ENCODE peak calls at places on chromosomes 16 and 17, in nine cellular contexts. C, J, Y, L, E, R, H, G and S are unnamed samples.
A peak's percentile ranks its signal among the peaks of the same experiment; 100 is the strongest.

GRCh38 chr17:80049986-80050385 is 13.5 kb downstream of the CCDC40 start:
- DNase-seq in C (no peak), J (no peak), Y (no peak), L (no peak), E (no peak), R (no peak), H (no peak), G (no peak), S (no peak)

GRCh38 chr17:9158545-9159452 is 137.5 kb downstream of the NTN1 start:
- DNase-seq in C (no peak), J (no peak), Y (no peak), L (no peak), E (no peak), R (no peak), H (no peak), G (no peak), S (no peak)

GRCh38 chr16:14015017-14015416 is 56.1 kb upstream of the MRTFB start:
- DNase-seq in C (no peak), J (peak; percentile 30), Y (no peak), L (no peak), E (no peak), R (no peak), H (no peak), G (no peak), S (no peak)

GRCh38 chr16:66933776-66934137 is 445 bp downstream of the CIAO2B start:
- DNase-seq in C (no peak), J (peak; percentile 35), Y (no peak), L (no peak), E (no peak), R (no peak), H (no peak), G (no peak), S (peak; percentile 42)

GRCh38 chr16:55250641-55251550 is 73.1 kb upstream of the IRX6 start:
- DNase-seq in C (no peak), J (no peak), Y (no peak), L (no peak), E (no peak), R (no peak), H (peak; percentile 21), G (no peak), S (no peak)

GRCh38 chr16:2836646-2837508 is 6.8 kb downstream of the ZG16B start:
- DNase-seq in C (no peak), J (no peak), Y (no peak), L (peak; percentile 45), E (no peak), R (no peak), H (no peak), G (no peak), S (no peak)

GRCh38 chr17:44004761-44005526 is 522 bp downstream of the NAGS start:
- DNase-seq in C (no peak), J (no peak), Y (no peak), L (no peak), E (no peak), R (no peak), H (no peak), G (peak; percentile 36), S (no peak)

GRCh38 chr17:55735784-55736405 is 13.2 kb upstream of the TMEM100 start:
- DNase-seq in C (peak; percentile 20), J (peak; percentile 62), Y (no peak), L (no peak), E (no peak), R (no peak), H (peak; percentile 75), G (no peak), S (no peak)

GRCh38 chr17:26792486-26792885 is 501.4 kb upstream of the WSB1 start:
- DNase-seq in C (no peak), J (peak; percentile 55), Y (no peak), L (peak; percentile 30), E (no peak), R (no peak), H (peak; percentile 9), G (no peak), S (peak; percentile 18)

GRCh38 chr16:83940630-83941378 is 12.2 kb upstream of the OSGIN1 start:
- DNase-seq in C (no peak), J (no peak), Y (no peak), L (no peak), E (no peak), R (no peak), H (no peak), G (no peak), S (no peak)

GRCh38 chr16:57184890-57185445 is 871 bp downstream of the PSME3IP1 start:
- DNase-seq in C (peak; percentile 19), J (no peak), Y (no peak), L (no peak), E (no peak), R (no peak), H (no peak), G (no peak), S (no peak)

GRCh38 chr17:31054761-31055160 is 40.0 kb upstream of the NF1 start:
- DNase-seq in C (no peak), J (no peak), Y (no peak), L (no peak), E (no peak), R (no peak), H (no peak), G (no peak), S (no peak)

GRCh38 chr17:31064707-31065106 is 30.1 kb upstream of the NF1 start:
- DNase-seq in C (no peak), J (no peak), Y (no peak), L (no peak), E (no peak), R (no peak), H (no peak), G (no peak), S (no peak)

GRCh38 chr17:31060814-31061550 is 33.8 kb upstream of the NF1 start:
- DNase-seq in C (no peak), J (no peak), Y (no peak), L (no peak), E (no peak), R (no peak), H (no peak), G (no peak), S (no peak)

GRCh38 chr17:31061678-31062077 is 33.1 kb upstream of the NF1 start:
- DNase-seq in C (no peak), J (no peak), Y (no peak), L (no peak), E (no peak), R (no peak), H (no peak), G (no peak), S (no peak)

GRCh38 chr17:31058958-31059357 is 35.8 kb upstream of the NF1 start:
- DNase-seq in C (no peak), J (no peak), Y (no peak), L (no peak), E (no peak), R (no peak), H (no peak), G (no peak), S (no peak)
- H3K4me3 ChIP-seq in C (no peak overlapping the region), J (no peak overlapping the region), Y (no peak overlapping the region), L (no peak overlapping the region), E (no peak overlapping the region), R (no peak overlapping the region), H (no peak overlapping the region), G (no peak overlapping the region), S (no peak overlapping the region)

GRCh38 chr17:39863918-39864746 is at the start of gene IKZF3:
- DNase-seq in C (peak; percentile 69), J (peak; percentile 18), Y (peak; percentile 21), L (no peak), E (no peak), R (peak; percentile 69), H (peak; percentile 35), G (peak; percentile 84), S (peak; percentile 18)

GRCh38 chr17:39866013-39866730 is 1.8 kb upstream of the ZPBP2 start:
- DNase-seq in C (no peak), J (no peak), Y (no peak), L (no peak), E (no peak), R (no peak), H (no peak), G (no peak), S (no peak)

GRCh38 chr17:39863244-39863917 is 731 bp downstream of the IKZF3 start:
- DNase-seq in C (no peak), J (no peak), Y (no peak), L (no peak), E (no peak), R (no peak), H (no peak), G (no peak), S (no peak)

GRCh38 chr17:39861235-39861634 is 2.9 kb downstream of the IKZF3 start:
- DNase-seq in C (no peak), J (no peak), Y (no peak), L (no peak), E (no peak), R (no peak), H (no peak), G (no peak), S (no peak)
- H3K4me3 ChIP-seq in C (no peak overlapping the region), J (no peak overlapping the region), Y (no peak overlapping the region), L (no peak overlapping the region), E (no peak overlapping the region), R (peak overlapping the region; percentile 33), H (no peak overlapping the region), G (no peak overlapping the region), S (no peak overlapping the region)

GRCh38 chr17:64781013-64781392 is 118.9 kb upstream of the SMURF2 start:
- DNase-seq in C (no peak), J (no peak), Y (no peak), L (no peak), E (no peak), R (no peak), H (no peak), G (no peak), S (no peak)
- H3K4me3 ChIP-seq in C (peak overlapping the region; percentile 9), J (no peak overlapping the region), Y (peak overlapping the region; percentile 72), L (peak overlapping the region; percentile 63), E (peak overlapping the region; percentile 65), R (peak overlapping the region; percentile 66), H (peak overlapping the region; percentile 28), G (peak overlapping the region; percentile 41), S (peak overlapping the region; percentile 51)

GRCh38 chr17:18240449-18240848 is 15.0 kb downstream of the LLGL1 start:
- DNase-seq in C (no peak), J (no peak), Y (no peak), L (no peak), E (no peak), R (no peak), H (no peak), G (no peak), S (no peak)

GRCh38 chr17:18236494-18236893 is 11.1 kb downstream of the LLGL1 start:
- DNase-seq in C (no peak), J (no peak), Y (no peak), L (no peak), E (no peak), R (no peak), H (no peak), G (no peak), S (no peak)

GRCh38 chr17:18237461-18237860 is 12.0 kb downstream of the LLGL1 start:
- DNase-seq in C (no peak), J (no peak), Y (no peak), L (no peak), E (no peak), R (no peak), H (no peak), G (no peak), S (no peak)

GRCh38 chr17:18235743-18236256 is 10.4 kb downstream of the LLGL1 start:
- DNase-seq in C (no peak), J (peak; percentile 67), Y (no peak), L (no peak), E (no peak), R (no peak), H (peak; percentile 57), G (no peak), S (no peak)

DNA sequence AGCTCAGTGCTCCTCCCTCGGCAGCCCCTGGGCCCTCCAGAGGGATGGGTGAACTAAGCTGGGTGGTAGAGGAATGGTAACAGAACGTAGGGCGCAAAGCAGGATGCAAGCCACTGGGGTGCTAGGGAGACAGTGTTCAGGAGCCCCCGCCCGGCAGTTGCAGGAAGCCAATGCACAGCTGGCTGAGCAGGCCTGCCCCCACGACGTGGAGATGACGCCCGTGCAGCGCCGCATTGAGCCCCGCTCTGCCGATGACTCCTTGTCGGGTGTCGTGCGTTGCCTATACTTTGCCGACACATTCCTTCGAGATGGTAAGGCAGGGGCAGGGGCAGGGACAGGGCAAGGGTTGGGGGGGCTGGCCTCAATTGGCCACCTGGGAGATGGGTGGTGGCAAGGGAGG is 12.9 kb downstream of the LLGL1 start:
- DNase-seq in C (no peak), J (no peak), Y (no peak), L (no peak), E (no peak), R (no peak), H (no peak), G (no peak), S (no peak)
- H3K4me3 ChIP-seq in C (no peak overlapping the region), J (no peak overlapping the region), Y (no peak overlapping the region), L (no peak overlapping the region), E (no peak overlapping the region), R (no peak overlapping the region), H (no peak overlapping the region), G (no peak overlapping the region), S (no peak overlapping the region)